ENCODE peak calls at places on chromosomes 12 and 14, in seven cellular contexts. K, J, A, E, V, G and T are unnamed samples.

GRCh38 chr12:48015129-48015528 is 10.9 kb upstream of the COL2A1 start:
- DNase-seq in K (no peak), J (no peak), A (no peak), E (no peak), V (no peak), G (no peak), T (no peak)

GRCh38 chr12:127723236-127723635 is 543.7 kb upstream of the TMEM132C start:
- DNase-seq in K (no peak), J (no peak), A (no peak), E (no peak), V (no peak), G (no peak), T (no peak)

GRCh38 chr14:104935955-104936354 is 11.3 kb downstream of the PLD4 start:
- DNase-seq in K (no peak), J (no peak), A (no peak), E (no peak), V (no peak), G (no peak), T (no peak)

GRCh38 chr12:5969974-5970690 is 25.1 kb upstream of the ANO2 start:
- DNase-seq in K (no peak), J (no peak), A (no peak), E (no peak), V (no peak), G (no peak), T (no peak)

GRCh38 chr14:96176275-96176674 is 28.4 kb upstream of the BDKRB2 start:
- DNase-seq in K (no peak), J (no peak), A (no peak), E (no peak), V (no peak), G (peak; percentile 40), T (no peak)

GRCh38 chr14:74934476-74935339 is 11.6 kb upstream of the RPS6KL1 start:
- DNase-seq in K (no peak), J (no peak), A (no peak), E (no peak), V (no peak), G (no peak), T (no peak)

GRCh38 chr12:29316772-29317171 is 64.2 kb downstream of the ERGIC2 start:
- DNase-seq in K (no peak), J (peak; percentile 74), A (peak; percentile 91), E (no peak), V (no peak), G (peak; percentile 69), T (no peak)

GRCh38 chr12:4978737-4979136 is 64.9 kb upstream of the KCNA5 start:
- DNase-seq in K (no peak), J (no peak), A (peak; percentile 2), E (no peak), V (no peak), G (no peak), T (no peak)

GRCh38 chr12:120468846-120469449 is 600 bp downstream of the SRSF9 start:
- DNase-seq in K (peak; percentile 13), J (peak; percentile 48), A (no peak), E (peak; percentile 79), V (peak; percentile 36), G (no peak), T (peak; percentile 57)

GRCh38 chr12:131112690-131113290 is 159.1 kb downstream of the ADGRD1 start:
- DNase-seq in K (no peak), J (no peak), A (no peak), E (no peak), V (no peak), G (no peak), T (no peak)

GRCh38 chr12:70692681-70693288 is 55.6 kb upstream of the PTPRB start:
- DNase-seq in K (no peak), J (no peak), A (peak; percentile 58), E (no peak), V (no peak), G (peak; percentile 72), T (no peak)

GRCh38 chr12:109445224-109445623 is 31.9 kb downstream of the KCTD10 start:
- DNase-seq in K (no peak), J (no peak), A (peak; percentile 68), E (no peak), V (no peak), G (peak; percentile 77), T (no peak)

DNA sequence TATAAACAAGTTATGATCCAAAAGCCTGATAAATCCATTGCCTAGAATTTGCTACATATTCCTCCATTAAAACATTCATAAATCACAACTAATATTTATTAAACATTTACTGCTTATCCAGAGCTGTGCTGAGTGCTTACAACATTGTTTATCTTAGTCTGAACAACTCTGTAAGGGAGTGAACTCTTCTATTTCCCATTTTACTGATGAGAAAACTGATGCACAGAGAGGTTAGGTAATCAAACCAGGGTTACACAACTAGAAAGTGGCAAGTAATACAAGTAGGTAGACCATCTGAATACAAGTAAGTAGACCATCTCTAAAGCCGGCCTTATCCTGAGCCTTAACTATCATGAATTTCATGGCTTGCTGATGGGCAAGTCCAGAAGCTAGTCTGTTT is 39.5 kb downstream of the WASHC3 start:
- DNase-seq in K (no peak), J (no peak), A (no peak), E (no peak), V (no peak), G (no peak), T (no peak)
- TF ChIP-seq CTCF in K (no peak), J (no peak), A (no peak), E (no peak), V (no peak), G (no peak), T (no peak)

DNA sequence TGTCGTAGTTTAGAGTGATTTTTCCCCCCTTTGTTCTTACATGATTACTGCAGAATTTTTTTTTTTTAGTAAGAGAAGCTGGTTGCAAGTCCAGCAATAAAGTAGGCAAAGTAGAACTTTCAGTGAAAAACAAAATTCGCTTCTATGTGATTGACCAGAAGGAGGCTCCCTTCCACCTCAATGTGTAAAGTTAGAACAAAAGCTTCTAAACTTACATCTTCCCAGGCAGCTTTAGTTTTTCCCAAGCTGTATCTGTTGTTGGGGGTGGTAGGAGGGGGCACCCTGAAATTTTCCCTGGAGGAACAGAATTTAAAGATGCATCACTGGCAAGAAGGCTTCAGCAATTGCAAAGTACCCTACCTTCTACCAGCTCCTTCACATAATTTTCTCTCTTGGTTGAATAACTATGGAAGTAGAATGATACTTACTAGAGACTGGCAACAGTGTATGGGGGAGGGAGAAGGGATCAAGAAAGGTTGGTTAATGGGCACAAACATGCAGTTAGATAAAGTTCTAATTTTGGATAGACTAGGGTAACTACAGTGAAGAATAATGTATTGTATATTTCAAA is 87.3 kb upstream of the E2F7 start:
- DNase-seq in K (no peak), J (no peak), A (peak; percentile 63), E (no peak), V (no peak), G (peak; percentile 76), T (no peak)
- TF ChIP-seq CTCF in K (peak; percentile 67), J (peak; percentile 21), A (peak; percentile 74), E (peak; percentile 31), V (peak; percentile 49), G (peak; percentile 62), T (no peak)

GRCh38 chr12:68577949-68578348 is 32.8 kb upstream of the RAP1B start:
- DNase-seq in K (no peak), J (no peak), A (no peak), E (no peak), V (no peak), G (no peak), T (no peak)
- TF ChIP-seq CTCF in K (no peak), J (no peak), A (no peak), E (no peak), V (no peak), G (no peak), T (no peak)

DNA sequence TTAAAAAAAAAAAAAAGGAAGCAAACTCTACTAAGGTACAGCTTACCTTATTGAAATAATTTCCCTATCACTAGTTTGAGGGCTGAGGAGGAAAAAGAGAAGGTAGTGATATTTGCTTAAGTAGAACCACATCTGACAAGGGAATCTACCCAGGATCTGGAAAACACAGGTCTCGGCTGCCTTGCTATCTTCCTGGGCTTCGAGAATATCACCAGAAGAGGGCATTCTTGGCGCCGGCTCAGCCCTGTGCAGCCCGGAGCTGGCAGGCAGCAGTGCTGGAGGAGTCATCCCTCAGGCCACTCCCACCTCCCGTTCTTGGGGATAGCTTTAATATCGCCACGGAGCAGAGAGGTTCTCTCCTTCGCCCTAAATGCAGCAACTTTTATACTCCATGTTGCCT is 1181.2 kb downstream of the VRK1 start:
- DNase-seq in K (peak; percentile 64), J (peak; percentile 70), A (peak; percentile 68), E (no peak), V (peak; percentile 78), G (peak; percentile 0), T (peak; percentile 64)
- TF ChIP-seq CTCF in K (peak; percentile 71), J (no peak), A (peak; percentile 57), E (no peak), V (peak; percentile 46), G (no peak), T (no peak)

DNA sequence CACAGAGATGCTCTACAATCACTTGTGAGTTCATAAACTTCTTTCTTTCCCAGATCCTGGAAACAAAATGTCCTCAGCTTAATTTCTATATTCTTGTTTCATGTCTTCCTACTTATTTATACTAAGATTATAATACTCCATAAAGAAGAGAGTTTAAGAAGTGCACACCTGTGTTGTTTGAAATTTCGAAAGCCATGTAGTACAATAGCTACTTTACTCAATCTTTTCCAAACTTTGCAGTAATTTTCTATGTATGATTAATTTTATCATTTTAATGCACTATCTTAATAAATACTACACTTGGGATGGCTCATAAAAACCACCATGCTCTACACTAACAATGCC is 300 bp upstream of the TTC5 start:
- DNase-seq in K (no peak), J (no peak), A (no peak), E (no peak), V (no peak), G (no peak), T (no peak)
- TF ChIP-seq CTCF in K (no peak), J (no peak), A (no peak), E (no peak), V (no peak), G (no peak), T (peak; percentile 10)

GRCh38 chr12:30887226-30887625 is 39.3 kb upstream of the TSPAN11 start:
- DNase-seq in K (no peak), J (no peak), A (no peak), E (no peak), V (no peak), G (no peak), T (no peak)

GRCh38 chr12:30882706-30883105 is 43.8 kb upstream of the TSPAN11 start:
- DNase-seq in K (no peak), J (no peak), A (no peak), E (no peak), V (no peak), G (peak; percentile 37), T (no peak)

GRCh38 chr12:30888241-30888640 is 38.3 kb upstream of the TSPAN11 start:
- DNase-seq in K (no peak), J (no peak), A (no peak), E (no peak), V (no peak), G (no peak), T (no peak)

GRCh38 chr12:30885321-30885720 is 41.2 kb upstream of the TSPAN11 start:
- DNase-seq in K (no peak), J (no peak), A (no peak), E (no peak), V (no peak), G (no peak), T (no peak)

DNA sequence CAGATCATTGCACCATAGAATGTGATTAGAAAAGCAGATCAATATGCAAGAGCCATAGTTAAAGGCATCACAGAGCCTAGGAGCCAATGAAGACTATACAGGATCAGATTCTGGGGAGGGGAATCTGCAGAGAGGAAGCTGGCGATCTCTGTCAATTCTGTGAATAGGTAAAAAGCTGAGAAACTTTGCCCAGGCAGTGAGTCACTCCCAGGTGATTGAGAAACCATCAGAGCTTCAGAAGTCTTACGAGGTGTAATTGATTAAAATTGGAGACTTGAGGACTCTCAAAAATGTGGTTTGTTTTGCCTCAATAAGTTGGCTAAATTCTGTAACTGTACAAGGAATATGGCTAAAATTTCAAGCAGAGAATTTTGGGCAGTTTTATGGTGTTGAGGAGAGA is 41.7 kb upstream of the TSPAN11 start:
- DNase-seq in K (no peak), J (no peak), A (peak; percentile 13), E (no peak), V (no peak), G (no peak), T (no peak)
- TF ChIP-seq CTCF in K (no peak), J (no peak), A (no peak), E (no peak), V (no peak), G (no peak), T (no peak)